ENCODE peak calls at places on chromosome 21, in seven cellular contexts. D is T-cell; S is kidney epithelial cell; Z is NCI-H1436 treated with DMSO at 0.1 percent for 48 hours; U is stimulated activated CD4-positive, alpha-beta T cell treated with anti-CD3 and anti-CD28 coated beads, Interleukin-15, amount 100 ng/mL, for 24 hours; M is sigmoid colon; H is T-helper 17 cell. C is an unnamed sample.

GRCh38 chr21:42654913-42655796 is 1.7 kb downstream of the PDE9A start:
- DNase-seq in D (peak; percentile 42), S (no peak), Z (no peak), U (peak; percentile 19), M (no peak), H (no peak), C (no peak)

GRCh38 chr21:15638856-15639549 is 90.8 kb upstream of the USP25 start:
- DNase-seq in D (no peak), S (peak; percentile 12), Z (no peak), U (no peak), M (no peak), H (no peak), C (no peak)

GRCh38 chr21:36980280-36981048 is 14.0 kb upstream of the HLCS start:
- DNase-seq in D (no peak), S (no peak), Z (no peak), U (peak; percentile 24), M (no peak), H (no peak), C (peak; percentile 12)

GRCh38 chr21:39156024-39156423 is 27.2 kb downstream of the PSMG1 start:
- DNase-seq in D (no peak), S (no peak), Z (no peak), U (no peak), M (no peak), H (no peak), C (no peak)

GRCh38 chr21:42661688-42662429 is 8.4 kb downstream of the PDE9A start:
- DNase-seq in D (no peak), S (no peak), Z (no peak), U (no peak), M (no peak), H (no peak), C (no peak)

GRCh38 chr21:22120616-22121266 is 1122.5 kb downstream of the NCAM2 start:
- DNase-seq in D (no peak), S (no peak), Z (no peak), U (no peak), M (no peak), H (no peak), C (no peak)

GRCh38 chr21:34796518-34797201 is 127.9 kb downstream of the CLIC6 start:
- DNase-seq in D (no peak), S (no peak), Z (no peak), U (no peak), M (no peak), H (no peak), C (no peak)

GRCh38 chr21:44086636-44087425 is 20.4 kb upstream of the PWP2 start:
- DNase-seq in D (no peak), S (no peak), Z (no peak), U (no peak), M (no peak), H (no peak), C (peak; percentile 9)

GRCh38 chr21:44521301-44521927 is 18.6 kb downstream of the KRTAP10-1 start:
- DNase-seq in D (no peak), S (no peak), Z (no peak), U (no peak), M (peak; percentile 32), H (no peak), C (no peak)

GRCh38 chr21:42003051-42003461 is 7.1 kb downstream of the ZBTB21 start:
- DNase-seq in D (no peak), S (no peak), Z (no peak), U (peak; percentile 58), M (no peak), H (no peak), C (no peak)

GRCh38 chr21:45306832-45307571 is 19.3 kb upstream of the POFUT2 start:
- DNase-seq in D (no peak), S (no peak), Z (no peak), U (no peak), M (peak; percentile 96), H (no peak), C (peak; percentile 74)

GRCh38 chr21:38386967-38387366 is 111.3 kb downstream of the ERG start:
- DNase-seq in D (no peak), S (peak; percentile 18), Z (no peak), U (no peak), M (no peak), H (no peak), C (no peak)

GRCh38 chr21:28253378-28253777 is 739.3 kb downstream of the LTN1 start:
- DNase-seq in D (no peak), S (no peak), Z (no peak), U (no peak), M (no peak), H (no peak), C (no peak)

GRCh38 chr21:33230518-33231324 is 983 bp downstream of the IFNAR2 start:
- DNase-seq in D (no peak), S (peak; percentile 47), Z (no peak), U (peak; percentile 47), M (peak; percentile 76), H (peak; percentile 40), C (no peak)

GRCh38 chr21:25964926-25965325 is 205.6 kb downstream of the APP start:
- DNase-seq in D (no peak), S (no peak), Z (no peak), U (no peak), M (no peak), H (no peak), C (no peak)

GRCh38 chr21:46196733-46197132 is 12.5 kb upstream of the SPATC1L start:
- DNase-seq in D (no peak), S (no peak), Z (no peak), U (no peak), M (peak; percentile 47), H (no peak), C (no peak)

GRCh38 chr21:41170442-41170841 is 2.5 kb downstream of the BACE2 start:
- DNase-seq in D (no peak), S (no peak), Z (no peak), U (peak; percentile 34), M (no peak), H (no peak), C (peak; percentile 49)

GRCh38 chr21:38507374-38507942 is 9.2 kb upstream of the ERG start:
- DNase-seq in D (no peak), S (no peak), Z (no peak), U (no peak), M (no peak), H (no peak), C (no peak)

GRCh38 chr21:44296103-44296519 is 3.7 kb upstream of the PFKL start:
- DNase-seq in D (no peak), S (no peak), Z (no peak), U (no peak), M (no peak), H (no peak), C (no peak)

GRCh38 chr21:40714516-40714915 is 132.4 kb downstream of the DSCAM start:
- DNase-seq in D (no peak), S (no peak), Z (no peak), U (no peak), M (no peak), H (no peak), C (no peak)

GRCh38 chr21:42865361-42866160 is 13.8 kb downstream of the WDR4 start:
- DNase-seq in D (no peak), S (no peak), Z (no peak), U (no peak), M (peak; percentile 83), H (no peak), C (no peak)

GRCh38 chr21:27802816-27803475 is 836.1 kb upstream of the ADAMTS5 start:
- DNase-seq in D (no peak), S (no peak), Z (no peak), U (peak; percentile 33), M (no peak), H (no peak), C (no peak)